ENCODE peak calls at places on chromosome 4, in seven cellular contexts. A, E, O, Z, M, U and N are unnamed samples.

GRCh38 chr4:136319789-136320470 is 1212.4 kb downstream of the PCDH18 start:
- DNase-seq in M (peak; percentile 57), Z (no peak), O (no peak), A (no peak), U (no peak), E (no peak), N (no peak)

GRCh38 chr4:73573794-73574528 is 46.3 kb downstream of the RASSF6 start:
- DNase-seq in A (peak; percentile 37), U (peak; percentile 67), E (peak; percentile 60), O (peak; percentile 76), Z (no peak), M (no peak), N (no peak)

GRCh38 chr4:42489095-42489494 is 91.8 kb downstream of the SHISA3 start:
- DNase-seq in M (no peak), E (no peak), U (no peak), O (no peak), Z (no peak), A (no peak), N (no peak)

GRCh38 chr4:6696611-6697010 is 2.9 kb downstream of the S100P start:
- DNase-seq in E (no peak), Z (no peak), M (no peak), U (no peak), O (no peak), A (peak; percentile 15), N (no peak)

GRCh38 chr4:13640149-13640671 is 12.7 kb upstream of the BOD1L1 start:
- DNase-seq in M (peak; percentile 82), Z (no peak), E (no peak), O (no peak), U (no peak), A (no peak), N (no peak)

GRCh38 chr4:7169134-7169533 is 23.2 kb upstream of the SORCS2 start:
- DNase-seq in O (no peak), A (no peak), Z (no peak), U (no peak), M (no peak), E (no peak), N (no peak)

GRCh38 chr4:169133932-169134331 is 123.9 kb upstream of the CBR4 start:
- DNase-seq in O (no peak), M (no peak), U (peak; percentile 68), Z (no peak), E (peak; percentile 48), A (no peak), N (no peak)

GRCh38 chr4:40811886-40812857 is 62.4 kb downstream of the NSUN7 start:
- DNase-seq in Z (no peak), E (no peak), A (no peak), U (no peak), M (no peak), O (no peak), N (no peak)

GRCh38 chr4:5566526-5566925 is 141.8 kb downstream of the EVC2 start:
- DNase-seq in M (no peak), E (no peak), A (no peak), Z (no peak), O (no peak), U (no peak), N (no peak)

GRCh38 chr4:5566991-5567390 is 141.4 kb downstream of the EVC2 start:
- DNase-seq in M (no peak), U (no peak), O (no peak), A (no peak), Z (no peak), E (no peak), N (no peak)

GRCh38 chr4:5568931-5569330 is 139.4 kb downstream of the EVC2 start:
- DNase-seq in U (no peak), E (no peak), M (no peak), O (no peak), A (no peak), Z (no peak), N (no peak)

GRCh38 chr4:5569451-5569850 is 138.9 kb downstream of the EVC2 start:
- DNase-seq in Z (no peak), E (no peak), M (no peak), A (no peak), O (no peak), U (no peak), N (no peak)

DNA sequence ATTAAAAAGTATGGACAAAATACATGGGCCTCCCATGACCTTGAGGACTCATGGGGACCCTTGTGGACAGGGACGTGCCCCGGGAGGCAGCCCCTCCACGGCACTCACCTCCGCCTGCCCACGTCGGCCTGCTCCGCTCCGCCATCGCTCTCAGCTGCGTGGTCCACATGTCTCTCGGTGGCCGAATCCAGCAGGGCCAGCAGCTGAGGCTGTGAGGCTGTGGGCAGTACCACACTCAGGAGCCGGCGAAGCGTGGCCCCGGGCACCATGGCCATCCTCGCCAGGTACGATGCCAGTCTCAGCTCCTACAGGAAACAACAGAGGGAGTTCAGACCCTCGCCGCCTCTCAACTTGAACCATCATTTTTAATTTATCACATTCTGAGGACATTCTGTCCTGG is 140.0 kb downstream of the EVC2 start:
- DNase-seq in Z (no peak), A (no peak), U (no peak), E (no peak), M (no peak), O (no peak), N (no peak)
- H3K36me3 ChIP-seq in Z (no peaks in the 10 kb centered on the region), A (no peaks in the 10 kb centered on the region), U (no peaks in the 10 kb centered on the region), E (peaks cover 1% of the 10 kb centered on the region), M (no peaks in the 10 kb centered on the region), O (no peaks in the 10 kb centered on the region), N (no peaks in the 10 kb centered on the region)

DNA sequence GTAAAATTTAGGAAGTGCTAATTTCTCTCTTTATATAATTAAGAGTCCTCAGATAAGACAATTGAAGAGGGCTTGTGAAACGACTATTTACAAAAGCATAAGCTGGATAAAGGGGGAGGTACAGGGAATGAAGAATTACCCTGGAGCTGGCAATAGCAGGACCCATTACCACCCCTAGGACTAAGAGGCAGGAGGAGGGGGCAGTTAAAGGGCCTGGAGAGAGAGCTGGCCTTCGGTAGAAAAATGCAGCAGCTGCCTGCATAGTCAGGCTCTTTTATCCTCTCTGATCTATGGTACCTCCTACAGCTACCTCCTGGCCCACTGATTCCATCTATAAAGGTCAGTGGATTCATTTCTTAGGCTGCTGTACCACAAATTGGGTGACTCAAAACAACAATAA is 57.7 kb upstream of the TRPC3 start:
- DNase-seq in A (no peak), E (no peak), U (no peak), M (no peak), O (no peak), Z (no peak), N (no peak)
- H3K9me3 ChIP-seq in A (no peaks in the 10 kb centered on the region), E (no peaks in the 10 kb centered on the region), U (no peaks in the 10 kb centered on the region), M (no peaks in the 10 kb centered on the region), O (no peaks in the 10 kb centered on the region), Z (no peaks in the 10 kb centered on the region), N (no peaks in the 10 kb centered on the region)

GRCh38 chr4:85368932-85369331 is 106.0 kb upstream of the ARHGAP24 start:
- DNase-seq in Z (no peak), E (no peak), U (no peak), O (no peak), A (no peak), M (no peak), N (no peak)
- H3K36me3 ChIP-seq in Z (no peaks in the 10 kb centered on the region), E (no peaks in the 10 kb centered on the region), U (no peaks in the 10 kb centered on the region), O (no peaks in the 10 kb centered on the region), A (no peaks in the 10 kb centered on the region), M (no peaks in the 10 kb centered on the region), N (no peaks in the 10 kb centered on the region)

DNA sequence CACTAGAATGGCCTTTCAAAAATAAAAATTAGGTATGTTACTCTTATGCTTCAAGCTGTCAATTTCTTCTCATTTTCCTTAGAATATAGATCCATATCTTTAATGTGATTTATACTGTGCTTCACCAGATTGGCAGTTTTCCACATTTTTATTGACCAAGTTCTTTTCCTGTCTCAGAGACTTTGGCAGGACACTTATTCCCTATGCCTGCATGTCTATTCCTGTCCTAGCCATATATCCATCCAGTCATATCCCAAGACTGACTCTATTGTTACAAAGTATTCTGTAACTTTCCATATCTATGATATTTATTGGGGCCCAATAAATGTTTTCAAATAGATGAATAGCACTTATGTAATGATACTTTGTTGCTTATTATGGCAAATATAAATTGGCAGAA is 450.7 kb downstream of the GASK1B start:
- DNase-seq in O (no peak), E (no peak), M (no peak), Z (no peak), U (no peak), A (no peak), N (no peak)
- H3K9me3 ChIP-seq in O (no peaks in the 10 kb centered on the region), E (no peaks in the 10 kb centered on the region), M (no peaks in the 10 kb centered on the region), Z (no peaks in the 10 kb centered on the region), U (peaks cover 5% of the 10 kb centered on the region), A (no peaks in the 10 kb centered on the region), N (no peaks in the 10 kb centered on the region)